ENCODE peak calls at places on chromosomes 5 and 9, in five cellular contexts. A is upper lobe of left lung, E is A549, P is K562, S is HepG2. Q is an unnamed sample.

GRCh38 chr9:84226126-84226525 is 114.4 kb downstream of the SLC28A3 start:
- ATAC-seq in A (no peak), E (no peak), P (no peak), S (no peak), Q (no peak)

GRCh38 chr9:21965401-21965951 is 28.7 kb downstream of the CDKN2A start:
- ATAC-seq in A (peak; percentile 78), E (no peak), P (no peak), S (peak; percentile 100), Q (peak; percentile 36)

GRCh38 chr9:77807846-77808749 is 160.0 kb upstream of the GNA14 start:
- ATAC-seq in A (no peak), E (peak; percentile 54), P (peak; percentile 73), S (peak; percentile 97), Q (no peak)

GRCh38 chr9:82604947-82605656 is 457.8 kb downstream of the RASEF start:
- ATAC-seq in A (no peak), E (no peak), P (no peak), S (peak; percentile 75), Q (no peak)

GRCh38 chr9:20437466-20437865 is 184.8 kb downstream of the MLLT3 start:
- ATAC-seq in A (no peak), E (no peak), P (no peak), S (no peak), Q (no peak)

GRCh38 chr5:123518111-123518510 is 6.1 kb downstream of the CSNK1G3 start:
- ATAC-seq in A (no peak), E (peak; percentile 23), P (peak; percentile 50), S (no peak), Q (no peak)

GRCh38 chr9:122051401-122052346 is 41.4 kb downstream of the TTLL11 start:
- ATAC-seq in A (no peak), E (no peak), P (peak; percentile 80), S (no peak), Q (no peak)

GRCh38 chr5:120655828-120656435 is 191.8 kb downstream of the PRR16 start:
- ATAC-seq in A (no peak), E (peak; percentile 83), P (peak; percentile 86), S (peak; percentile 81), Q (no peak)

GRCh38 chr9:33649463-33649862 is 125.4 kb downstream of the ANKRD18B start:
- ATAC-seq in A (no peak), E (no peak), P (no peak), S (no peak), Q (no peak)

GRCh38 chr9:132545578-132545977 is 36.8 kb upstream of the BARHL1 start:
- ATAC-seq in A (no peak), E (no peak), P (no peak), S (no peak), Q (no peak)

GRCh38 chr9:136740971-136741884 is 1.5 kb downstream of the LCN10 start:
- ATAC-seq in A (no peak), E (no peak), P (peak; percentile 7), S (no peak), Q (peak; percentile 25)

GRCh38 chr5:111028865-111029264 is 42.6 kb upstream of the TSLP start:
- ATAC-seq in A (no peak), E (no peak), P (no peak), S (no peak), Q (no peak)

GRCh38 chr5:145450286-145450969 is 384.7 kb downstream of the PRELID2 start:
- ATAC-seq in A (no peak), E (no peak), P (no peak), S (no peak), Q (no peak)

GRCh38 chr9:106675780-106676179 is 187.2 kb upstream of the ZNF462 start:
- ATAC-seq in A (no peak), E (no peak), P (no peak), S (no peak), Q (no peak)

GRCh38 chr9:129624947-129625346 is 1.0 kb upstream of the NTMT1 start:
- ATAC-seq in A (no peak), E (no peak), P (peak; percentile 40), S (peak; percentile 12), Q (no peak)

GRCh38 chr5:169416583-169417196 is 115.8 kb upstream of the SLIT3 start:
- ATAC-seq in A (no peak), E (no peak), P (no peak), S (no peak), Q (peak; percentile 52)

GRCh38 chr5:128920345-128921215 is 44.7 kb upstream of the SLC27A6 start:
- ATAC-seq in A (no peak), E (peak; percentile 40), P (no peak), S (no peak), Q (no peak)

GRCh38 chr5:169450464-169450863 is 133.1 kb upstream of the SPDL1 start:
- ATAC-seq in A (no peak), E (no peak), P (no peak), S (no peak), Q (no peak)

GRCh38 chr9:75855509-75855908 is 35.0 kb upstream of the PCSK5 start:
- ATAC-seq in A (no peak), E (peak; percentile 66), P (no peak), S (peak; percentile 54), Q (no peak)

GRCh38 chr5:173795601-173796000 is 92.5 kb upstream of the CPEB4 start:
- ATAC-seq in A (no peak), E (peak; percentile 32), P (no peak), S (peak; percentile 32), Q (no peak)

GRCh38 chr5:142466195-142466951 is 141.6 kb upstream of the SPRY4 start:
- ATAC-seq in A (no peak), E (no peak), P (peak; percentile 64), S (no peak), Q (no peak)

GRCh38 chr5:1414311-1415058 is 30.8 kb downstream of the SLC6A3 start:
- ATAC-seq in A (no peak), E (peak; percentile 69), P (peak; percentile 62), S (no peak), Q (no peak)

DNA sequence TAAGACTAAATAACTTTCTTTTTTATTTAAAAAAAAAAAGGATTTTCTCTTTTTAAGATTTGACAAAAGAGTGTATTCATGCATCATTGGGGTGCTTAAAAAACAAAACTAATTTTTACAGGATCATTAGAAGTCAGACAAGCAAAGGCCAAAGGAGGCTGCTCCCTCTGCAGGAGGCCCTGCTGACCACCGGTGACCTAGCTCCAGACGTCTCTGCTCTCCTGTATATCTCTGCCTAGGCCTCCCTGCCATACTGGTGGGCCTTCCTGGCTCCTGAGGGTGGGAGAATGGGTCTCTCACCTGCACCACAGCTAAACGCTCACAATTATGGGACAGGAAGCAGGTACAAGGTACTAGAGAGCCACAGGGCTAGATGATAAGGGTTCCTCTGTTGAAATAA is 36.6 kb downstream of the CSF2 start:
- ATAC-seq in A (no peak), E (no peak), P (peak; percentile 73), S (peak; percentile 71), Q (no peak)
- H3K4me1 ChIP-seq in A (no peaks in the 10 kb centered on the region), E (no peaks in the 10 kb centered on the region), P (peaks cover 24% of the 10 kb centered on the region), S (peaks cover 7% of the 10 kb centered on the region), Q (no peaks in the 10 kb centered on the region)

GRCh38 chr9:79026311-79026710 is 545.5 kb upstream of the TLE4 start:
- ATAC-seq in A (no peak), E (no peak), P (no peak), S (no peak), Q (no peak)
- H3K4me3 ChIP-seq in A (no peak overlapping the region), E (no peak overlapping the region), P (no peak overlapping the region), S (no peak overlapping the region), Q (no peak overlapping the region)

DNA sequence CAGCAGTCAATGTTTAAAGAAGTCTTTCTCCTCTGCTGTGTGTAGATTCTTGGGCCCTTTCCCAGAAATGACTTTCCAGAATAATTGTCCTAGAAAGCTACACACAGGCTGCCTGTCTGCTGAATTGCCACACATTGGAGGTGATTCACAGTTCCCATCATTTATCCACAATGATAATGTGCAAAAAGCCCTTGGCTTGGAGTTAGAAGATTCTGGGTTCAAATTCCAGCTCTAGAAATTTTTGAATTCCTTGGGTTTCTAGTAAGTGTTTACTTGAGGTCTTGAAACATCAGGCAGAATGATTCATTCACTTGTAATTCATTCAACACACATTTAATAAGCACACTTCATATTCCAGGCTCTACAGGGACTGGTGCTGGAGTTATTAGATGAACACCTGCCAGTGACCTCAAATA is 28.6 kb upstream of the EPB41L4B start:
- ATAC-seq in A (peak; percentile 64), E (peak; percentile 85), P (no peak), S (no peak), Q (peak; percentile 73)
- TF ChIP-seq EP300 in A (no peak), E (no peak), P (no peak), S (no peak), Q (no peak)

GRCh38 chr9:14343236-14343947 is 29.5 kb upstream of the NFIB start:
- ATAC-seq in A (no peak), E (no peak), P (no peak), S (no peak), Q (no peak)

GRCh38 chr9:14345586-14346237 is 31.8 kb upstream of the NFIB start:
- ATAC-seq in A (no peak), E (no peak), P (no peak), S (no peak), Q (no peak)

GRCh38 chr9:14346301-14346721 is 32.4 kb upstream of the NFIB start:
- ATAC-seq in A (no peak), E (no peak), P (no peak), S (no peak), Q (no peak)

GRCh38 chr9:14343948-14344547 is 30.1 kb upstream of the NFIB start:
- ATAC-seq in A (no peak), E (peak; percentile 4), P (no peak), S (no peak), Q (no peak)

GRCh38 chr9:14344846-14345585 is 31.1 kb upstream of the NFIB start:
- ATAC-seq in A (no peak), E (no peak), P (no peak), S (no peak), Q (no peak)
- H3K4me1 ChIP-seq in A (peaks cover 42% of the 10 kb centered on the region), E (peaks cover 10% of the 10 kb centered on the region), P (no peaks in the 10 kb centered on the region), S (peaks cover 16% of the 10 kb centered on the region), Q (peaks cover 87% of the 10 kb centered on the region)

DNA sequence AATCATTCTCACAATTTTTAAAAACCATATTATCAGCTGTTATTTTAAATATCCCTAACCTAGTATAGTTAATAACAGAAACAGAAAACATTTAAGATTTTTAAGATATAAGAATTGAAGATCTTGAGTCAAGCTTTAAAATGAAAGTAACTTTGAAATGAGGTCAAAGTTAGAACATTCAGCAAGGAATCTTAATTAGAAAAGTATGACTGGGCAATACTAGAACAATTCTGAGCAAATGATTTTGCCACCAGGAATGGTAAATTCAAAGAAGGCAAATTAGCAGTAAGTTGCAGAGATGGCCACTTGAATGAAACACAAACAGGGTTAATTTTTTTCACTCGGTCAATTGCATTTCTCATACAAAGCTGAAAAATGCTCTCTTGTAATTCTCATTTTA is 117.9 kb downstream of the NXNL2 start:
- ATAC-seq in A (no peak), E (no peak), P (no peak), S (no peak), Q (no peak)
- H3K4me3 ChIP-seq in A (no peak overlapping the region), E (no peak overlapping the region), P (no peak overlapping the region), S (no peak overlapping the region), Q (no peak overlapping the region)

DNA sequence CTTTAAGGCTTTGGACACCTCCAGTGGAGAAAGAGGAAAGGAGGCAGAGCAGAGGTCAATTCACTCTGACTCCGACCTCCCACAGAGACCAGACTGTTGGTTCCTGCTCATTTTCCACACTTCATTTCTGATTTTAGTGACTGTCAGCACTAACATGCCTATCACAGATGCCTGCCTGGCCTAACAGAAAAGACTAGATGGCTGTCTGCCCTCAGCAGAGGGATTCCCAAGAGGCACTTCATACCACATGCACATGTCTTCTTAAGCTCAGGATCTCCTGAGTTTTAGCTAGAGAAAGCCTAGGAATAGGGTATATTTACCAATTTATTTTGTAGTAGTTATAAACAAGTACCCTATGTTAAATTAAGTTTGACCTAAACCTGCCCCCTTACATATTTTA is 336.0 kb downstream of the ENC1 start:
- ATAC-seq in A (no peak), E (no peak), P (no peak), S (no peak), Q (no peak)
- TF ChIP-seq EP300 in A (no peak), E (no peak), P (no peak), S (no peak), Q (no peak)

GRCh38 chr5:107385701-107386100 is 285.0 kb downstream of the EFNA5 start:
- ATAC-seq in A (no peak), E (no peak), P (no peak), S (no peak), Q (no peak)
- H3K4me1 ChIP-seq in A (peaks cover 21% of the 10 kb centered on the region), E (peaks cover 91% of the 10 kb centered on the region), P (no peaks in the 10 kb centered on the region), S (peaks cover 8% of the 10 kb centered on the region), Q (peaks cover 4% of the 10 kb centered on the region)